ENCODE peak calls at places on chromosomes 3 and 15, in five cellular contexts. D is neural progenitor cell, K is posterior cingulate gyrus, Z is HTR-8/SVneo, Y is dorsolateral prefrontal cortex. J is an unnamed sample.

GRCh38 chr15:83287541-83288027 is 3.1 kb upstream of the BNC1 start:
- DNase-seq in K (no peak), Z (peak; percentile 61), D (no peak), Y (no peak), J (no peak)

GRCh38 chr15:25179673-25180511 is 225.1 kb downstream of the SNRPN start:
- DNase-seq in Z (no peak), K (peak; percentile 5), D (no peak), Y (peak; percentile 13), J (no peak)

GRCh38 chr15:77186518-77187095 is 115.7 kb upstream of the TSPAN3 start:
- DNase-seq in Z (no peak), D (peak; percentile 42), Y (no peak), K (no peak), J (peak; percentile 45)

GRCh38 chr15:101801048-101801447 is 2.3 kb upstream of the OR4F6 start:
- DNase-seq in Z (no peak), D (no peak), Y (no peak), K (no peak), J (no peak)

GRCh38 chr3:57078366-57079220 is 18.1 kb downstream of the SPATA12 start:
- DNase-seq in Y (no peak), Z (peak; percentile 39), K (no peak), D (peak; percentile 64), J (peak; percentile 84)

GRCh38 chr15:20294651-20295237 is 246.9 kb downstream of the GOLGA6L6 start:
- DNase-seq in K (no peak), Y (no peak), Z (no peak), D (no peak), J (no peak)

GRCh38 chr3:174862101-174862500 is 3.0 kb downstream of the NAALADL2 start:
- DNase-seq in D (peak; percentile 25), Y (no peak), Z (peak; percentile 2), K (no peak), J (peak; percentile 58)

GRCh38 chr3:198079771-198080520 is 119.9 kb downstream of the LMLN start:
- DNase-seq in Y (peak; percentile 23), D (peak; percentile 45), Z (no peak), K (peak; percentile 36), J (peak; percentile 73)

GRCh38 chr3:185337231-185337816 is 25.6 kb upstream of the MAP3K13 start:
- DNase-seq in Y (no peak), Z (no peak), D (no peak), K (no peak), J (peak; percentile 48)

GRCh38 chr3:158718490-158719170 is 13.6 kb downstream of the RARRES1 start:
- DNase-seq in Z (peak; percentile 71), D (no peak), Y (no peak), K (no peak), J (no peak)